ENCODE peak calls at places on chromosomes 6 and 20, in four cellular contexts. H, S, F and T are unnamed samples.

GRCh38 chr6:159092631-159093030 is 47.8 kb upstream of the TAGAP start:
- DNase-seq in H (no peak), S (peak; percentile 4), F (no peak), T (no peak)

GRCh38 chr20:15446373-15446772 is 1109.0 kb upstream of the FLRT3 start:
- DNase-seq in H (no peak), S (no peak), F (no peak), T (no peak)

GRCh38 chr6:89037156-89037900 is 43.2 kb upstream of the PNRC1 start:
- DNase-seq in H (no peak), S (no peak), F (no peak), T (no peak)

GRCh38 chr20:16580127-16580526 is 6.9 kb upstream of the KIF16B start:
- DNase-seq in H (peak; percentile 54), S (no peak), F (no peak), T (no peak)

GRCh38 chr20:33291416-33291815 is 8.4 kb downstream of the BPIFB1 start:
- DNase-seq in H (no peak), S (no peak), F (no peak), T (no peak)

GRCh38 chr20:58188496-58188895 is 40.0 kb downstream of the ANKRD60 start:
- DNase-seq in H (no peak), S (no peak), F (no peak), T (no peak)

GRCh38 chr6:161264181-161264580 is 9.7 kb downstream of the AGPAT4 start:
- DNase-seq in H (no peak), S (no peak), F (no peak), T (no peak)

GRCh38 chr6:27157461-27158315 is 89.8 kb upstream of the PRSS16 start:
- DNase-seq in H (no peak), S (peak; percentile 77), F (peak; percentile 66), T (peak; percentile 74)

GRCh38 chr6:26311385-26312095 is 53.5 kb upstream of the BTN3A2 start:
- DNase-seq in H (peak; percentile 17), S (peak; percentile 77), F (peak; percentile 83), T (peak; percentile 89)

GRCh38 chr20:14337400-14338171 is at the start of gene FLRT3:
- DNase-seq in H (peak; percentile 63), S (peak; percentile 58), F (peak; percentile 70), T (no peak)

GRCh38 chr6:170267688-170268087 is 23.2 kb downstream of the DLL1 start:
- DNase-seq in H (no peak), S (no peak), F (no peak), T (no peak)

GRCh38 chr20:48738094-48738398 is 89.8 kb downstream of the PREX1 start:
- DNase-seq in H (no peak), S (no peak), F (no peak), T (no peak)
- H2AFZ ChIP-seq in H (no peak overlapping the region), S (no peak overlapping the region), F (no peak overlapping the region), T (no peak overlapping the region)

GRCh38 chr6:33142501-33142900 is 49.8 kb downstream of the COL11A2 start:
- DNase-seq in H (no peak), S (no peak), F (no peak), T (no peak)
- TF ChIP-seq NRF1 in H (no peak), S (no peak), F (no peak), T (no peak)

DNA sequence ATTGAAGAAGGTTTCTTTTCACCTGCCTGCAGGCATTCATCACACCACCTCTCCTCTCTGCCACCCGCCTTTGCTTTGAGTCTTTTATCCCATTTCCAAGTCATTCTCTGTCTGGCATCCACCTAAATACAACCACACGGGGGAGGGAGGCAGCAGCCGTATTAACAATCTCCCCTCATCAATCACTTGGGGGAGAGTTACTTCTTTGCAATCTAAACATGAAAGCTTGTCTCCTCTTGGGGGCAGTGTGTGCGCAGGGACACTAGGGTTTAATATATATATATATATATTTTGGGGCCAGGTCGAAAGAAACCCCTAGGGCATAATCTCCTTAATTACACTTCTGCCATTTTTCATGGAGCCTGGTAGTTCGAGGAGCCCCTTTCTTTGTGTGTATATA is 214.5 kb downstream of the TSHZ2 start:
- DNase-seq in H (no peak), S (no peak), F (no peak), T (peak; percentile 47)
- H2AFZ ChIP-seq in H (no peak overlapping the region), S (no peak overlapping the region), F (no peak overlapping the region), T (peak overlapping the region; percentile 63)

DNA sequence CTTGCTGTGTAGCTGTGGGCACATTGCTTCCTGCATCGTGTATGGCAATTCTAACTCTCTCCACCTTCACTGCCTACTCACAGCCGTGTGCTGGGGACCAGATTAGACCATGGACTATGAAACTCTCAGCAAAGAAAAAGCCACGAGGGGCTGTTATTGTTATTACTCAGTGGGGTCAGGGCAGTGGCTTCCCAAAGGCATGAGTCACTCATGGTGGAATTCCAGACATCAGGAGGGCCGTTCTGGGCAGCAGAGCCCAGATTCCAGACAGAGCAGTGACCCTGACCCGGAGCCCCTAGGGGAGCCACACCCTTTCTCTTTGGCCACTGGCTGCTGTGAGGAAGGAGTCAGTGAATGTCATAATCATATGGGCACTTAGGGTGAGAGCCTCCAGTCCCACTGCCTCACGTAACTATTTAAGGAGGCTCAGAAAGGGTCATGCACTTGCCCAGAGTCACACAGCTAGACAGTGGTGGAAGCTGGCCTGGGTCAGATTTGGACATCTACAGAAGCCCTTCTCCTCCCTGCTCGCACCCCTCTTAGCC is 22.2 kb upstream of the CCN5 start:
- DNase-seq in H (no peak), S (no peak), F (no peak), T (no peak)
- TF ChIP-seq NRF1 in H (no peak), S (no peak), F (no peak), T (no peak)

GRCh38 chr6:100633096-100633766 is 168.5 kb upstream of the SIM1 start:
- DNase-seq in H (no peak), S (no peak), F (no peak), T (no peak)
- H2AFZ ChIP-seq in H (no peak overlapping the region), S (no peak overlapping the region), F (no peak overlapping the region), T (no peak overlapping the region)

DNA sequence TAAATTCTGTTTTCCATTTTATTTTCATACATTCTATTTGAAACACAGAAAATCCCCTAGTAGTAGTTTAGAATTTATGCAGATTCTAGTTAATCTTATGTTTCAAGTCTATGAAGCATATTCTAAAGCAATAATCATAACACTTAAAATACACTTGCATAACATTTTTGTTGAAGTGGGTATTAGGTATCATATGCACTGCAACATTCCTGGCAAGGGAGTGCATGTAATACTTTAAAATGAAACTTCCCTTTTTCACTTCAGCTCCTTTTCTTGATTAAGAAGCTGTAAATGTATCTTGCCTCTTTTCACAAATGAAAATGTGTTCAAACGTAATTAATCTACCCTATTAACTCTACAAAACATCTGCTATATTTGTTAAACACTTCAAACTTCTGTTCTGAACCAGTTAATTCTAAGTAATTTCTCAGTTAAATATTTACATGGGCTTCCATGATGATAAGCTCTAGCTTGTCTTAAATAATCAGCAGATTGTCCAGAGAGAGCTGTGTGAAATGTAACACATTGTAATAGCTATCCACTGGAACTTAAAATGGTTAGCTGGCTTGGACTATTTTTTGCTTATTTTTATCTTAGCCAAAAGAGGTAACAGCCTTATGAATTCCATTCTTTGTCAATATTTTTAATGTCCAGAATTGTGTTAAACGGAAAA is 192.8 kb downstream of the COL19A1 start:
- DNase-seq in H (no peak), S (no peak), F (no peak), T (no peak)
- TF ChIP-seq NRF1 in H (no peak), S (no peak), F (no peak), T (no peak)

DNA sequence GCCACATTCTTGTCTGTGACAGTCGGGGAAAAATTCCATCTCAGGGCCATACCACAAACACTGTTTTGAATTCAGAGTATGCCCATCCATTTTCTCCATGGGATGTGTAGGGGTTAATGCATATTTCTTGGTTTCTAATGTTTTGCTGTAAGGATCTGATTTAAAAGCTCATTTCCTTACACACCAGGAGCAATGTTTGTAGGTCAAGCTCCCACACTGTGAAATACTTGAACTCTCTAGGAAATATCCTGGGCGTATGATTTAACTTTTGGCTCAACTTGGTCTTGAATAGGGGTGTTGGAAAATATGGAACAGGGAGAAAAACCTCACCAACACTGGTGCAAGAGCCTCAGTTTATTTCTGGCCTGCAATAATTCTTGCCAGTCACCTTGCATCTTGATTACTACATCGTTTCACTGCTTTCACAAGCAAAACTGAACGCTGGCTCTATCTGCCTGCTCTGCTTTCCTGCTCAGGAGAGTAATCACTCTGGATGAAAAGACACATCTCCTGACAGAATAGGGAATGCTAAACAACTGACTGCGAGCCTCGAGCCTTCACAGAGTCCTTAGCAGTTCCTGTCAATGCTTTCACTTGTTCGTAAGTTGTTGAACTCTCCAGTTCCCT is 25.1 kb upstream of the RFPL4B start:
- DNase-seq in H (no peak), S (no peak), F (no peak), T (no peak)
- H2AFZ ChIP-seq in H (no peak overlapping the region), S (peak overlapping the region; percentile 28), F (no peak overlapping the region), T (no peak overlapping the region)